ENCODE peak calls at places on chromosome 12, in seven cellular contexts. A is Karpas-422; X is CD4-positive, CD25-positive, alpha-beta regulatory T cell; V is left ventricle myocardium inferior; S is mucosa of descending colon; G is left lung; Q is colonic mucosa. M is an unnamed sample.
A peak's percentile ranks its signal among the peaks of the same experiment; 100 is the strongest.

GRCh38 chr12:74499192-74499591 is 38.4 kb upstream of the ATXN7L3B start:
- DNase-seq in A (no peak), X (no peak), V (no peak), S (no peak), G (no peak), Q (no peak), M (no peak)

GRCh38 chr12:124466200-124467128 is 100.9 kb downstream of the NCOR2 start:
- DNase-seq in A (peak; percentile 76), X (peak; percentile 94), V (peak; percentile 71), S (peak; percentile 89), G (peak; percentile 69), Q (peak; percentile 57), M (no peak)

GRCh38 chr12:110885152-110885840 is 35.1 kb downstream of the MYL2 start:
- DNase-seq in A (no peak), X (no peak), V (no peak), S (no peak), G (no peak), Q (no peak), M (no peak)

GRCh38 chr12:72273499-72273837 is 1.3 kb downstream of the TRHDE start:
- DNase-seq in A (no peak), X (no peak), V (no peak), S (no peak), G (no peak), Q (no peak), M (no peak)

GRCh38 chr12:132405742-132406251 is 76.4 kb upstream of the GALNT9 start:
- DNase-seq in A (no peak), X (no peak), V (peak; percentile 4), S (no peak), G (no peak), Q (no peak), M (no peak)

GRCh38 chr12:69569236-69569635 is 16.0 kb upstream of the CCT2 start:
- DNase-seq in A (no peak), X (no peak), V (no peak), S (no peak), G (no peak), Q (no peak), M (no peak)

GRCh38 chr12:15131462-15131861 is 89.8 kb downstream of the RERG start:
- DNase-seq in A (no peak), X (no peak), V (no peak), S (no peak), G (no peak), Q (no peak), M (no peak)

GRCh38 chr12:11875414-11875935 is 195.3 kb upstream of the BCL2L14 start:
- DNase-seq in A (no peak), X (peak; percentile 14), V (no peak), S (no peak), G (no peak), Q (no peak), M (no peak)

GRCh38 chr12:124454735-124455134 is 112.7 kb downstream of the NCOR2 start:
- DNase-seq in A (no peak), X (no peak), V (no peak), S (no peak), G (no peak), Q (no peak), M (no peak)

GRCh38 chr12:64687816-64688599 is 71.2 kb downstream of the GNS start:
- DNase-seq in A (no peak), X (no peak), V (no peak), S (no peak), G (no peak), Q (no peak), M (no peak)

GRCh38 chr12:131116437-131117117 is 162.9 kb downstream of the ADGRD1 start:
- DNase-seq in A (no peak), X (no peak), V (no peak), S (peak; percentile 42), G (no peak), Q (no peak), M (no peak)

GRCh38 chr12:129115558-129115957 is 262.3 kb downstream of the GLT1D1 start:
- DNase-seq in A (no peak), X (no peak), V (no peak), S (no peak), G (no peak), Q (no peak), M (no peak)

GRCh38 chr12:107287436-107288413 is 194.4 kb upstream of the CRY1 start:
- DNase-seq in A (no peak), X (peak; percentile 73), V (no peak), S (no peak), G (no peak), Q (no peak), M (no peak)

GRCh38 chr12:9340422-9341259 is 132.4 kb upstream of the PZP start:
- DNase-seq in A (no peak), X (peak; percentile 19), V (no peak), S (no peak), G (no peak), Q (no peak), M (no peak)

GRCh38 chr12:32499048-32499447 is 99.7 kb downstream of the FGD4 start:
- DNase-seq in A (no peak), X (no peak), V (no peak), S (no peak), G (no peak), Q (no peak), M (no peak)

GRCh38 chr12:48514728-48515127 is 10.7 kb upstream of the OR8S1 start:
- DNase-seq in A (no peak), X (no peak), V (no peak), S (no peak), G (no peak), Q (no peak), M (no peak)

DNA sequence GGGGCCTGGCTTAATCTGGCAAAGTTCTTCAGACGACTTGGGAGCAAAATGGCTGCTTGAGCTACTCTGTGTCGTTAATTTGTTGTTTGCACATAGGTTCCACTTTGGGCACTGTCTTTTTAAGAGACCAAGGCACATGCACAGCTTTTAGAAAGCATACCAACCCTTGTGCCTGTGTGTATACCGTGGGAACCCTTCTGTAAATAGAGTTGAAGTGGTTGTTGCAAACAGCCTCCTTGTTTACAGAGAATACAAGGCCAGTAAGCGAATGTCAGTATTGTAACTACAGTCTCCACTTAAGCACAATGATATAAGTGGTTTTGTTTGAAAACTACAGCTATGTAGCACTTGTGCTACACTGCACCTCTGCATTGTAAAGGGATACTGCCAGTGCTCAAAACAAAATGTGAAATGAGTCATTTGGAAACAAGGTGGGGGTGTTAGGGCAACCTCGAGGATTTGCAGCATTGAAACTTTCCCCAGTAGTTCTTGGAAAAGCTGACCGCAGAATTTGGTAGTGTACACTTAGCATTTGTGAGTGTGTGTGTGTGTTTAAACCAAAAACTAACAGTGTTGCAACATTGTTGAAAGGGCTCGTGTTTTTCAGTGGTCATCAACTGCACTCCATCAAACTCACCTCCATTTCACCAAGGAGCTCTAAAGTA is 154.2 kb downstream of the CEP83 start:
- DNase-seq in A (no peak), X (peak; percentile 91), V (no peak), S (no peak), G (no peak), Q (no peak), M (no peak)
- H3K36me3 ChIP-seq in A (peaks cover 67% of the 10 kb centered on the region), X (peaks cover 41% of the 10 kb centered on the region), V (peaks cover 63% of the 10 kb centered on the region), S (no peaks in the 10 kb centered on the region), G (peaks cover 76% of the 10 kb centered on the region), Q (no peaks in the 10 kb centered on the region), M (no peaks in the 10 kb centered on the region)

GRCh38 chr12:103840399-103840880 is 594 bp downstream of the NT5DC3 start:
- DNase-seq in A (peak; percentile 49), X (peak; percentile 16), V (peak; percentile 22), S (peak; percentile 69), G (no peak), Q (no peak), M (peak; percentile 35)

GRCh38 chr12:103840881-103841689 is at the start of gene NT5DC3:
- DNase-seq in A (peak; percentile 91), X (peak; percentile 85), V (peak; percentile 78), S (peak; percentile 89), G (peak; percentile 87), Q (peak; percentile 88), M (peak; percentile 16)

GRCh38 chr12:103839893-103840292 is 1.1 kb downstream of the NT5DC3 start:
- DNase-seq in A (no peak), X (no peak), V (no peak), S (no peak), G (no peak), Q (no peak), M (no peak)

GRCh38 chr12:103844296-103844695 is 3.3 kb upstream of the NT5DC3 start:
- DNase-seq in A (no peak), X (no peak), V (no peak), S (no peak), G (no peak), Q (no peak), M (no peak)

GRCh38 chr12:103841690-103842584 is 903 bp upstream of the NT5DC3 start:
- DNase-seq in A (no peak), X (peak; percentile 27), V (peak; percentile 53), S (peak; percentile 77), G (peak; percentile 62), Q (peak; percentile 56), M (peak; percentile 11)
- H3K4me3 ChIP-seq in A (no peak overlapping the region), X (no peak overlapping the region), V (peak overlapping the region; percentile 86), S (peak overlapping the region; percentile 15), G (peak overlapping the region; percentile 68), Q (peak overlapping the region; percentile 65), M (peak overlapping the region; percentile 99)

GRCh38 chr12:922297-922696 is 27.2 kb downstream of the RAD52 start:
- DNase-seq in A (no peak), X (no peak), V (no peak), S (no peak), G (no peak), Q (no peak), M (no peak)

GRCh38 chr12:915090-915489 is 34.4 kb downstream of the RAD52 start:
- DNase-seq in A (no peak), X (peak; percentile 41), V (no peak), S (no peak), G (no peak), Q (no peak), M (no peak)

GRCh38 chr12:916240-916639 is 33.3 kb downstream of the RAD52 start:
- DNase-seq in A (no peak), X (peak; percentile 39), V (peak; percentile 22), S (peak; percentile 54), G (no peak), Q (peak; percentile 20), M (no peak)

GRCh38 chr12:916712-917445 is 32.6 kb downstream of the RAD52 start:
- DNase-seq in A (no peak), X (no peak), V (no peak), S (no peak), G (no peak), Q (no peak), M (no peak)

GRCh38 chr12:920676-921075 is 28.8 kb downstream of the RAD52 start:
- DNase-seq in A (no peak), X (no peak), V (no peak), S (no peak), G (no peak), Q (no peak), M (no peak)
- H3K36me3 ChIP-seq in A (peaks cover 14% of the 10 kb centered on the region), X (peaks cover 40% of the 10 kb centered on the region), V (peaks cover 76% of the 10 kb centered on the region), S (peaks cover 14% of the 10 kb centered on the region), G (peaks cover 93% of the 10 kb centered on the region), Q (no peaks in the 10 kb centered on the region), M (peaks cover 20% of the 10 kb centered on the region)

DNA sequence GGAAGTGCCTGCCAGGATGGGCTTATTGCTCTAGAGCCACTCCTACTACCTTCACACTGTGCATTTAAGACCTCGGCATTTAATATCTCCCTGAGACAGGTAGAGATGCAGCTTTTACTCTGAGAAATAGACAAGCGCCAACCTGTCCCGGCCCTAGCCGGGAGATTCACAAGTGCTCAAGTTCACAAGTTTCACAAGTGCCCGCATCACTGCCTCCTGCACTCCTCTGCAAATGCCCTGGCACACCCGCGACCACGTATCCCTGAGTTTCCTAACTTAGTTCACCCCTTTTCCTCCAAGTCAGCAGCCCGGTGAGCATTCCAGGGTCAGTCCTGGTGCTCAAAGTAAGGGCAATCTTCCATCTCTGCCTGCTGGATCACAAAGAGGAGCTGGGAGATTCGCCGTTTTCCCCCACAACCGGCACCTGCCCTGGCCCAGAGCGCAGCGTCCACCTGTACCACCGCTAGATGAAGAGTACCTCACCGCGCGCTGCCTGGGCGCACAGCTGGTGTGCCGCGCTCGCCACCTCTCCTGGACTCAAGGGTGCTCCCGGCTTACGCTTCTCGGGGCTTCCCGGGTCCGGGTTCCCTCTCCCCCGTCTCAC is 5.0 kb upstream of the SLC38A4 start:
- DNase-seq in A (no peak), X (no peak), V (no peak), S (peak; percentile 49), G (no peak), Q (no peak), M (no peak)
- H3K4me3 ChIP-seq in A (no peak overlapping the region), X (no peak overlapping the region), V (peak overlapping the region; percentile 67), S (no peak overlapping the region), G (peak overlapping the region; percentile 18), Q (peak overlapping the region; percentile 11), M (peak overlapping the region; percentile 70)

M was measured in thoracic aorta.